ENCODE peak calls at places on chromosome 2, in nine cellular contexts. A is upper lobe of right lung; Q is Peyer's patch; K is CD4-positive, alpha-beta memory T cell; R is ascending aorta; H is BE2C; Y is mesendoderm; L is breast epithelium; X is dorsolateral prefrontal cortex. D is an unnamed sample.

GRCh38 chr2:115654362-115654761 is 1211.9 kb downstream of the DPP10 start:
- DNase-seq in R (no peak), H (no peak), L (no peak), X (no peak), A (no peak), Y (no peak), Q (no peak), K (no peak), D (no peak)

GRCh38 chr2:82476094-82476493 is 1983.0 kb downstream of the SUCLG1 start:
- DNase-seq in Q (no peak), X (no peak), A (no peak), Y (no peak), K (no peak), R (no peak), L (no peak), H (no peak), D (no peak)

GRCh38 chr2:196239622-196240587 is 68.5 kb upstream of the STK17B start:
- DNase-seq in R (peak), X (no peak), H (no peak), Y (peak), A (peak), L (no peak), Q (peak), K (peak), D (peak)

GRCh38 chr2:123380536-123380935 is 644.6 kb upstream of the CNTNAP5 start:
- DNase-seq in A (no peak), Y (no peak), K (no peak), Q (no peak), X (peak), R (no peak), L (no peak), H (no peak), D (no peak)

GRCh38 chr2:68043719-68044498 is 18.9 kb downstream of the C1D start:
- DNase-seq in R (no peak), K (no peak), L (no peak), X (no peak), Q (no peak), Y (no peak), A (no peak), H (no peak), D (peak)

GRCh38 chr2:161088658-161089350 is 71.4 kb upstream of the TANK start:
- DNase-seq in A (no peak), L (no peak), X (no peak), Q (peak), K (no peak), Y (no peak), R (no peak), H (no peak), D (no peak)

GRCh38 chr2:61885896-61886603 is 2.4 kb downstream of the CCT4 start:
- DNase-seq in A (no peak), L (no peak), X (no peak), H (no peak), R (no peak), K (no peak), Y (no peak), Q (no peak), D (no peak)

GRCh38 chr2:168166902-168167510 is 80.4 kb downstream of the STK39 start:
- DNase-seq in X (no peak), L (no peak), K (no peak), Q (no peak), A (no peak), H (no peak), R (no peak), Y (no peak), D (peak)

GRCh38 chr2:26216587-26216986 is 27.8 kb downstream of the HADHA start:
- DNase-seq in H (no peak), R (no peak), Q (no peak), X (no peak), Y (no peak), K (no peak), A (no peak), L (no peak), D (no peak)

GRCh38 chr2:190178066-190178722 is 115.7 kb upstream of the MSTN start:
- DNase-seq in A (no peak), H (no peak), X (no peak), R (no peak), L (no peak), Q (no peak), Y (no peak), K (no peak), D (no peak)

GRCh38 chr2:104177179-104177578 is 676.7 kb upstream of the POU3F3 start:
- DNase-seq in L (no peak), Y (no peak), H (no peak), Q (no peak), X (no peak), A (no peak), R (no peak), K (no peak), D (no peak)

GRCh38 chr2:61634512-61634911 is 96.4 kb upstream of the XPO1 start:
- DNase-seq in Y (no peak), R (no peak), L (no peak), H (no peak), X (no peak), Q (no peak), K (no peak), A (no peak), D (no peak)

GRCh38 chr2:99748344-99748743 is 258.5 kb upstream of the REV1 start:
- DNase-seq in K (no peak), L (no peak), Y (peak), H (no peak), X (no peak), A (no peak), R (no peak), Q (no peak), D (no peak)

GRCh38 chr2:166344286-166345113 is 31.2 kb downstream of the SCN9A start:
- DNase-seq in H (peak), Y (peak), K (no peak), X (no peak), Q (no peak), R (no peak), A (no peak), L (no peak), D (peak)

GRCh38 chr2:102114290-102114721 is 28.2 kb upstream of the IL1R1 start:
- DNase-seq in H (no peak), Q (no peak), A (no peak), Y (peak), K (no peak), R (no peak), L (no peak), X (no peak), D (peak)

GRCh38 chr2:36376992-36377738 is 21.6 kb downstream of the CRIM1 start:
- DNase-seq in X (no peak), Q (no peak), H (no peak), L (peak), Y (no peak), R (no peak), K (no peak), A (peak), D (no peak)

GRCh38 chr2:47092465-47092864 is 62.6 kb downstream of the STPG4 start:
- DNase-seq in X (no peak), A (no peak), L (no peak), Y (no peak), K (no peak), H (no peak), Q (no peak), R (no peak), D (no peak)

GRCh38 chr2:46416739-46417403 is 62.5 kb upstream of the TMEM247 start:
- DNase-seq in Y (no peak), R (no peak), Q (no peak), L (no peak), X (no peak), H (no peak), K (no peak), A (no peak), D (no peak)

GRCh38 chr2:9235388-9236344 is 29.1 kb downstream of the ASAP2 start:
- DNase-seq in R (peak), K (no peak), L (no peak), A (no peak), Y (no peak), X (no peak), Q (no peak), H (peak), D (peak)

GRCh38 chr2:169735623-169736022 is 2.0 kb downstream of the KLHL23 start:
- DNase-seq in Y (no peak), X (no peak), R (no peak), Q (no peak), A (no peak), H (no peak), L (no peak), K (no peak), D (no peak)
- H3K4me3 ChIP-seq in Y (no peak), X (peak), R (no peak), Q (no peak), A (no peak), H (peak), L (no peak), K (no peak), D (no peak)

GRCh38 chr2:121648206-121648605 is 1.1 kb downstream of the CLASP1 start:
- DNase-seq in X (no peak), H (no peak), Q (no peak), L (no peak), R (no peak), K (no peak), A (no peak), Y (no peak), D (peak)

GRCh38 chr2:121649402-121649651 is at the start of gene CLASP1:
- DNase-seq in Q (peak), A (peak), R (peak), Y (peak), X (peak), K (no peak), H (peak), L (peak), D (peak)

GRCh38 chr2:121648611-121649401 is 456 bp downstream of the CLASP1 start:
- DNase-seq in K (peak), Y (peak), R (peak), A (peak), H (peak), L (peak), Q (peak), X (peak), D (peak)

GRCh38 chr2:121649652-121650553 is 641 bp upstream of the CLASP1 start:
- DNase-seq in Y (peak), H (peak), Q (peak), K (peak), R (peak), L (peak), A (peak), X (peak), D (peak)

DNA sequence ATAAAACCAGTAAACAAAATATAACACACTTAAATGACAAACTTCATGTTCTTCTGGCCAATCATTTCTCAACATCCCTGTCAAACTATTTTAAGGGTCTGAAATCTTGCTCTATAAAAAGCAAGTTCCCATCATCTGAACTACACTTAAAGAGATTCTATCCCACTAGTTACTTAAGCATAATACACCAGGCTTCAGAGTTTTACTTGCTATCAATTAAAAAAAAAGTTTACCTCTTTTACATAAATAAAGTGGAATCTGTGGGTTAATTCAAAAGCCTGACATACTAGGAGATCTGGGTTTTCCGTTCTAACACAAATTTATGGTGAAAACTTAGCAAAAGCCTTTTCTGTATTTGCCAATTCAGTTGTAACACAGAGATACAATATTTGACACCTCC is 1.9 kb downstream of the CLASP1 start:
- DNase-seq in K (no peak), L (no peak), H (no peak), R (no peak), Y (no peak), A (no peak), Q (no peak), X (no peak), D (no peak)
- H3K4me3 ChIP-seq in K (no peak), L (peak), H (peak), R (peak), Y (no peak), A (peak), Q (no peak), X (no peak), D (peak)

GRCh38 chr2:157442136-157442535 is 1.8 kb downstream of the CYTIP start:
- DNase-seq in A (no peak), L (no peak), Q (no peak), R (no peak), H (no peak), X (no peak), Y (no peak), K (peak), D (no peak)
- H3K4me3 ChIP-seq in A (peak), L (peak), Q (peak), R (no peak), H (no peak), X (no peak), Y (no peak), K (peak), D (no peak)

GRCh38 chr2:39160982-39161381 is 40.1 kb upstream of the SOS1 start:
- DNase-seq in L (no peak), X (no peak), Q (no peak), A (no peak), H (no peak), Y (no peak), K (no peak), R (no peak), D (peak)

GRCh38 chr2:39158351-39158750 is 37.5 kb upstream of the SOS1 start:
- DNase-seq in Q (no peak), Y (no peak), K (no peak), A (no peak), H (no peak), R (no peak), X (no peak), L (no peak), D (peak)

DNA sequence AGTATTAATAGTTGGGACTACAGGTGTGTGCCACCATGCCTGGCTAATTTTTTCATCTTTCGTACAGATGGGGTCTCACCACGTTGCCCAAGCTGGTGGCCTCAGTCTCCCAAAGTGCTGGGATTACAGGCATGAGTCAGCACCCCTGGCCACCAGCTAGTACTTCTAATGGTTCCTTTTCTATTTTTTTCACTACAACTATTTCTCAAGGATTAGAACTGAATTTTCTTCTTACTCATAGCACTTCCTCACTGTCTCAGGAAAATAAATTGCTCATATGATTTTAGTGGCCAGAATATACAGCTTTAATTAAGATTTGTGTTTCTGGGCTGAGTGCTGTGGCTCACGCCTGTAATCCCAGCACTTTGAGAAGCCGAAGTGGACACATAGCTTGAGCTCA is 43.2 kb upstream of the SOS1 start:
- DNase-seq in Q (no peak), R (no peak), H (no peak), L (no peak), K (no peak), Y (no peak), A (no peak), X (no peak), D (no peak)
- H3K4me3 ChIP-seq in Q (no peak), R (no peak), H (no peak), L (no peak), K (no peak), Y (no peak), A (no peak), X (no peak), D (no peak)

GRCh38 chr2:170712653-170713279 is 2.4 kb upstream of the SP5 start:
- DNase-seq in L (no peak), H (no peak), R (no peak), A (no peak), K (no peak), X (no peak), Q (no peak), Y (peak), D (no peak)
- H3K4me3 ChIP-seq in L (peak), H (no peak), R (no peak), A (no peak), K (no peak), X (no peak), Q (no peak), Y (no peak), D (no peak)

GRCh38 chr2:199979841-199980628 is 24.7 kb downstream of the MAIP1 start:
- DNase-seq in H (peak), Q (peak), A (peak), K (peak), L (peak), Y (peak), X (peak), R (peak), D (peak)
- H3K4me3 ChIP-seq in H (peak), Q (no peak), A (no peak), K (no peak), L (peak), Y (no peak), X (peak), R (no peak), D (peak)

DNA sequence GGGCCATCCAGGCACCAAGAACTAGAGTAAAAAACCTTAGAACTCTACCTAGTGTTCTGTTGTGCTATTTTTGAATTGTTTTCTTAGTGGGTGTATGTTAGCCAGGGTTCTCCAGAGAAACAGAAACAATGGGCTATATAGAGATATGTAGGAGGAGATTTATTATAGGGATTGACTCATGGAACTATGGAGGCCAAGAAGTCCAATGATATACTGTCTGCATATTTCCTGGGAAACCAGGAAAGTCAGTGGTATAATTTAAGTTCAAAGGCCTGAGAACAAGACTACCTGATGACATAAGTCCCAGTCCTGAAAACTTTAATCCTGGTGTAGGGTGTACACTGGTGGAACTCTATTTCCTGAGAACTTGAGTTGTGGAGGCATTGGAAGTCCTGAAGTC is 108.7 kb upstream of the ACVR1 start:
- DNase-seq in X (no peak), A (no peak), L (no peak), K (no peak), H (no peak), R (no peak), Q (no peak), Y (no peak), D (no peak)
- H3K4me3 ChIP-seq in X (no peak), A (no peak), L (no peak), K (no peak), H (no peak), R (no peak), Q (no peak), Y (no peak), D (no peak)

DNA sequence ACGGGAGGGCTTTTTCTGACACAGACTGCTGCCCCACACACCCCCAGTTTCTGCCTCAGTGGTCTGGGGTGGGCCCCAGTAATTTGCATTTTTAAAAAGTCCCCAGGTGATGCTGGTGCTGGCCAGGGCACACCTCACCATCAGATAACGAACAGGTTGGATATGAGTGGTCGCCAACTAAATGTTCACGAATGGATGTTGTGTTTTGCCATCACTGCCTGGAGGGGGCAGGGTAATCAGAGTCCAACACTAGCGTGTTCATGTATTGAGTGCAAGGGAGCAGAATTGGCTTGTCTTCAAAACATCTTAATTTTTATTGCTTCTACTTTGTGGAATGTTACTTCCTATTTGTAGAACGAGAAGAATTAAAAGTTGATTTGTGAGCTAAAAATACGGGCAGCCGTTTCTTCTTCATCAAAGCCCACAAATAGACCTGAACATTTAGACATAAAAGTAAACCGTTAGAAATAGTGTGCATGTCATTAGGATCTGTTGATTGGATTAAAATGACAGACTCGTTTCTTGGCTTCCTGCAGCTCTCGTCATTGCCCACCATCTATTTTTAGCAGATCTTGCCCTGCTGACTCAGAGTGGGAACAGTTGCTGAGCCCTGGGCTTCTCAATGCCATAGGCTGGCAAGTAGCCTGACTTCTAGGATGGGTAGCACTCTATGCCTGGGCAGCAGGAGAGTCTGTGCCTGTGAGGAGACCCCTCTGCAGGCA is 45.2 kb downstream of the NCK2 start:
- DNase-seq in Q (peak), X (no peak), R (peak), Y (no peak), K (peak), H (no peak), A (no peak), L (no peak), D (peak)
- H3K4me3 ChIP-seq in Q (no peak), X (no peak), R (no peak), Y (no peak), K (peak), H (no peak), A (no peak), L (no peak), D (no peak)

GRCh38 chr2:237519506-237520245 is 32.6 kb downstream of the MLPH start:
- DNase-seq in A (no peak), K (no peak), R (no peak), H (no peak), Q (no peak), Y (no peak), X (no peak), L (no peak), D (no peak)
- H3K4me3 ChIP-seq in A (no peak), K (no peak), R (no peak), H (no peak), Q (no peak), Y (no peak), X (no peak), L (no peak), D (no peak)